ENCODE peak calls at places on chromosome 9, in ten cellular contexts. W is CD4-positive, alpha-beta T cell; L is NCI-H2029 treated with DMSO at 0.1 percent for 48 hours; S is dorsolateral prefrontal cortex; C is activated CD4-positive, alpha-beta T cell treated with anti-CD3 and anti-CD28 coated beads, Interleukin-2, amount 50 U/mL, for 48 hours; B is stimulated activated CD8-positive, alpha-beta memory T cell treated with anti-CD3 and anti-CD28 coated beads, Interleukin-4, amount 100 ng/mL, for 4 hours; H is Right ventricle myocardium superior; D is activated T-cell treated with anti-CD3 and anti-CD28 coated beads, Interleukin-2, amount 50 U/mL, for 72 hours; Y is activated T-helper 2 cell treated with anti-CD3 and anti-CD28 coated beads, Interferon-gamma antibody, Interleukin-2, Interleukin-4, amounts not matched to agents 10 μg/mL and 5 μg/mL and 100 μg/mL, durations not matched to agents 14 hours and 24 hours and 36 hours; J is lower lobe of right lung. A is an unnamed sample.

GRCh38 chr9:123399803-123400378 is 43.9 kb downstream of the CRB2 start:
- DNase-seq in H (no peak), C (peak), J (no peak), S (no peak), L (no peak), Y (no peak), W (no peak), D (peak), B (no peak), A (no peak)

GRCh38 chr9:131382850-131383729 is 10.8 kb upstream of the PRRC2B start:
- DNase-seq in L (peak), C (no peak), J (no peak), Y (no peak), D (no peak), S (no peak), B (no peak), H (peak), W (no peak), A (no peak)

GRCh38 chr9:133690111-133690561 is 48.0 kb downstream of the SARDH start:
- DNase-seq in D (no peak), B (no peak), S (no peak), H (peak), L (no peak), Y (no peak), J (peak), W (no peak), C (no peak), A (no peak)

GRCh38 chr9:14525840-14526239 is 167.4 kb downstream of the ZDHHC21 start:
- DNase-seq in J (no peak), W (no peak), B (no peak), H (no peak), C (no peak), S (no peak), D (no peak), L (no peak), Y (no peak), A (no peak)

GRCh38 chr9:136410500-136411287 is at the start of the genes ENTR1 and PMPCA:
- DNase-seq in D (peak), C (peak), L (peak), J (peak), B (peak), S (peak), W (peak), Y (peak), H (peak), A (peak)

GRCh38 chr9:114524401-114524800 is 19.1 kb upstream of the WHRN start:
- DNase-seq in S (no peak), B (no peak), J (no peak), C (no peak), D (no peak), W (no peak), L (no peak), H (no peak), Y (no peak), A (no peak)

GRCh38 chr9:18437315-18438200 is 36.4 kb upstream of the ADAMTSL1 start:
- DNase-seq in W (no peak), H (peak), B (no peak), S (no peak), C (no peak), Y (no peak), L (peak), D (no peak), J (no peak), A (no peak)

GRCh38 chr9:129270205-129270604 is 92.1 kb upstream of the IER5L start:
- DNase-seq in H (no peak), S (no peak), J (peak), Y (peak), L (no peak), D (peak), C (peak), B (no peak), W (peak), A (no peak)

GRCh38 chr9:128124873-128125574 is 2.5 kb downstream of the PTGES2 start:
- DNase-seq in B (no peak), S (peak), D (peak), L (no peak), W (no peak), H (peak), Y (no peak), C (peak), J (peak), A (no peak)

GRCh38 chr9:129276486-129277260 is 98.6 kb upstream of the IER5L start:
- DNase-seq in W (peak), Y (no peak), D (no peak), H (no peak), L (no peak), B (no peak), C (no peak), J (peak), S (no peak), A (no peak)

GRCh38 chr9:104780796-104781395 is 17.0 kb downstream of the NIPSNAP3B start:
- DNase-seq in J (no peak), S (no peak), L (no peak), H (no peak), B (no peak), D (no peak), Y (no peak), W (no peak), C (no peak), A (no peak)

GRCh38 chr9:17793713-17794622 is 215.1 kb downstream of the SH3GL2 start:
- DNase-seq in S (no peak), B (no peak), H (no peak), Y (no peak), D (no peak), J (no peak), W (no peak), C (no peak), L (no peak), A (no peak)

GRCh38 chr9:37425298-37425752 is 2.8 kb downstream of the GRHPR start:
- DNase-seq in W (no peak), C (no peak), B (no peak), S (no peak), L (no peak), J (no peak), Y (no peak), D (no peak), H (no peak), A (no peak)

GRCh38 chr9:77063645-77064285 is 44.3 kb downstream of the FOXB2 start:
- DNase-seq in Y (no peak), D (no peak), W (no peak), J (no peak), H (no peak), S (no peak), L (no peak), B (no peak), C (no peak), A (no peak)

GRCh38 chr9:119074017-119074416 is 295.2 kb downstream of the BRINP1 start:
- DNase-seq in C (no peak), Y (no peak), H (no peak), W (no peak), L (no peak), B (no peak), D (no peak), S (no peak), J (no peak), A (no peak)

GRCh38 chr9:108153391-108153790 is 663.8 kb upstream of the KLF4 start:
- DNase-seq in H (no peak), B (no peak), Y (no peak), J (no peak), C (no peak), D (no peak), L (no peak), W (no peak), S (no peak), A (no peak)

GRCh38 chr9:94757158-94757557 is 30.7 kb downstream of the AOPEP start:
- DNase-seq in C (no peak), L (no peak), D (no peak), Y (no peak), J (no peak), B (no peak), H (no peak), W (no peak), S (no peak), A (no peak)

GRCh38 chr9:129175825-129176633 is 2.0 kb downstream of the IER5L start:
- DNase-seq in W (peak), L (peak), C (peak), Y (peak), J (peak), H (peak), S (peak), D (peak), B (no peak), A (no peak)

GRCh38 chr9:129596541-129597328 is 24.2 kb downstream of the C9orf50 start:
- DNase-seq in W (no peak), D (no peak), C (no peak), B (no peak), J (peak), Y (no peak), L (no peak), S (no peak), H (peak), A (no peak)

GRCh38 chr9:101027733-101028345 is 688 bp upstream of the PLPPR1 start:
- DNase-seq in B (no peak), J (no peak), C (no peak), W (no peak), H (no peak), Y (no peak), S (no peak), D (no peak), L (no peak), A (no peak)

GRCh38 chr9:77392328-77392727 is 215.0 kb downstream of the VPS13A start:
- DNase-seq in C (no peak), D (no peak), S (no peak), B (no peak), L (no peak), Y (no peak), W (no peak), J (no peak), H (no peak), A (no peak)

GRCh38 chr9:79858509-79858908 is 286.7 kb downstream of the TLE4 start:
- DNase-seq in S (no peak), W (no peak), C (no peak), B (no peak), Y (no peak), J (no peak), H (no peak), L (peak), D (peak), A (no peak)

GRCh38 chr9:133236291-133237071 is 27.4 kb upstream of the OBP2B start:
- DNase-seq in C (no peak), W (no peak), J (peak), H (no peak), L (no peak), S (no peak), D (no peak), Y (no peak), B (no peak), A (no peak)

GRCh38 chr9:128098936-128099931 is 28.3 kb downstream of the PTGES2 start:
- DNase-seq in Y (no peak), S (no peak), C (no peak), B (no peak), D (no peak), J (no peak), W (no peak), H (peak), L (no peak), A (no peak)

GRCh38 chr9:128555180-128555721 is 2.9 kb downstream of the SPTAN1 start:
- DNase-seq in H (no peak), C (no peak), W (no peak), J (no peak), Y (no peak), L (no peak), D (no peak), B (no peak), S (no peak), A (no peak)

GRCh38 chr9:121607434-121608248 is 43.8 kb upstream of the DAB2IP start:
- DNase-seq in D (no peak), C (no peak), B (no peak), L (no peak), S (no peak), J (no peak), H (peak), Y (no peak), W (no peak), A (no peak)

GRCh38 chr9:137205126-137206069 is at the start of the genes NDOR1 and TMEM203:
- DNase-seq in H (peak), Y (peak), L (peak), B (peak), J (peak), C (peak), S (peak), D (peak), W (peak), A (peak)

GRCh38 chr9:16794871-16795639 is 75.4 kb downstream of the BNC2 start:
- DNase-seq in W (no peak), S (no peak), L (no peak), B (no peak), J (no peak), C (no peak), H (peak), Y (no peak), D (no peak), A (no peak)

GRCh38 chr9:109320338-109320733 is 523 bp downstream of the EPB41L4B start:
- DNase-seq in Y (no peak), D (peak), H (no peak), L (no peak), C (no peak), J (no peak), S (no peak), B (no peak), W (no peak), A (no peak)

GRCh38 chr9:112020680-112021596 is 124.3 kb downstream of the UGCG start:
- DNase-seq in C (no peak), J (no peak), D (no peak), Y (no peak), B (no peak), H (no peak), S (no peak), L (no peak), W (no peak), A (no peak)

GRCh38 chr9:108163321-108164005 is 673.9 kb upstream of the KLF4 start:
- DNase-seq in Y (no peak), D (no peak), W (no peak), C (no peak), L (no peak), H (no peak), J (no peak), B (no peak), S (no peak), A (no peak)

GRCh38 chr9:76266649-76267627 is 127.3 kb downstream of the RFK start:
- DNase-seq in S (no peak), C (no peak), D (no peak), B (no peak), J (no peak), Y (no peak), H (no peak), W (no peak), L (no peak), A (no peak)

GRCh38 chr9:77729177-77729576 is 81.1 kb upstream of the GNA14 start:
- DNase-seq in J (no peak), L (no peak), W (no peak), S (no peak), H (no peak), B (no peak), Y (no peak), C (no peak), D (no peak), A (no peak)

GRCh38 chr9:134328341-134328840 is 2.1 kb downstream of the RXRA start:
- DNase-seq in J (peak), L (no peak), W (no peak), B (no peak), C (no peak), S (no peak), Y (no peak), D (no peak), H (peak), A (no peak)

GRCh38 chr9:13787234-13787833 is 507.8 kb upstream of the MPDZ start:
- DNase-seq in D (no peak), H (no peak), Y (no peak), W (no peak), L (no peak), B (no peak), J (no peak), S (no peak), C (no peak), A (no peak)

GRCh38 chr9:112516769-112517168 is 30.1 kb downstream of the KIAA1958 start:
- DNase-seq in W (no peak), S (no peak), Y (no peak), C (no peak), B (no peak), D (no peak), L (no peak), J (no peak), H (no peak), A (no peak)

GRCh38 chr9:123239726-123240125 is 28.7 kb downstream of the STRBP start:
- DNase-seq in Y (no peak), S (no peak), B (no peak), W (no peak), J (no peak), C (no peak), H (no peak), D (no peak), L (no peak), A (no peak)

GRCh38 chr9:124502711-124503702 is 4.2 kb downstream of the NR5A1 start:
- DNase-seq in S (no peak), J (peak), L (no peak), C (no peak), Y (no peak), H (no peak), B (no peak), W (no peak), D (no peak), A (no peak)

GRCh38 chr9:134396825-134397224 is 70.6 kb downstream of the RXRA start:
- DNase-seq in L (no peak), W (peak), H (no peak), J (no peak), B (peak), S (no peak), C (peak), Y (no peak), D (peak), A (no peak)

GRCh38 chr9:130128782-130129424 is 43.3 kb upstream of the NCS1 start:
- DNase-seq in L (no peak), D (peak), W (peak), S (peak), B (peak), H (peak), C (peak), Y (peak), J (peak), A (peak)